ENCODE peak calls at places on chromosomes 11 and 22, in five cellular contexts. R is cardiac muscle cell, E is prostate gland, N is heart right ventricle, C is upper lobe of right lung. X is an unnamed sample.

GRCh38 chr11:71188886-71189767 is 63.2 kb downstream of the SHANK2 start:
- DNase-seq in C (peak; percentile 48), R (no peak), N (no peak), E (no peak), X (no peak)

GRCh38 chr11:134555510-134555909 is 143.5 kb upstream of the B3GAT1 start:
- DNase-seq in E (no peak), N (no peak), R (no peak), C (no peak), X (no peak)

GRCh38 chr22:46852771-46853170 is 90.3 kb downstream of the TBC1D22A start:
- DNase-seq in C (no peak), E (no peak), N (no peak), R (no peak), X (no peak)

GRCh38 chr11:19405966-19406365 is 165.2 kb upstream of the E2F8 start:
- DNase-seq in C (no peak), N (no peak), E (no peak), R (no peak), X (no peak)

GRCh38 chr11:6542727-6543126 is 45.6 kb downstream of the DNHD1 start:
- DNase-seq in E (no peak), R (no peak), N (no peak), C (no peak), X (no peak)

GRCh38 chr11:72759468-72759867 is 7.3 kb upstream of the ARAP1 start:
- DNase-seq in R (no peak), E (no peak), N (no peak), C (no peak), X (no peak)

GRCh38 chr11:27820249-27820648 is 120.0 kb upstream of the BDNF start:
- DNase-seq in R (no peak), N (no peak), C (no peak), E (no peak), X (no peak)

GRCh38 chr11:9617960-9618359 is 44.5 kb downstream of the WEE1 start:
- DNase-seq in C (no peak), N (no peak), R (no peak), E (no peak), X (no peak)

GRCh38 chr11:72864692-72865655 is 50.8 kb downstream of the ATG16L2 start:
- DNase-seq in R (peak; percentile 84), E (no peak), N (no peak), C (no peak), X (no peak)

GRCh38 chr11:45161252-45162063 is 15.0 kb downstream of the PRDM11 start:
- DNase-seq in E (no peak), C (peak; percentile 61), R (no peak), N (peak; percentile 60), X (no peak)

GRCh38 chr11:65553301-65554001 is 4.7 kb downstream of the LTBP3 start:
- DNase-seq in N (no peak), C (no peak), R (no peak), E (no peak), X (peak; percentile 70)

GRCh38 chr11:133810179-133810550 is 35.1 kb downstream of the SPATA19 start:
- DNase-seq in N (no peak), R (no peak), C (no peak), E (no peak), X (no peak)

GRCh38 chr11:67355023-67355793 is 1.9 kb upstream of the POLD4 start:
- DNase-seq in N (no peak), E (no peak), R (no peak), C (no peak), X (no peak)

GRCh38 chr11:40293655-40294342 is 1165.7 kb downstream of the LRRC4C start:
- DNase-seq in R (peak; percentile 90), N (peak; percentile 44), C (peak; percentile 75), E (peak; percentile 9), X (no peak)

GRCh38 chr22:32964411-32965057 is 93.6 kb downstream of the SYN3 start:
- DNase-seq in C (no peak), N (no peak), R (no peak), E (no peak), X (no peak)

GRCh38 chr11:45298718-45299117 is 12.6 kb upstream of the SYT13 start:
- DNase-seq in R (no peak), N (no peak), E (no peak), C (no peak), X (no peak)

GRCh38 chr11:73017024-73017751 is 124.9 kb downstream of the FCHSD2 start:
- DNase-seq in C (no peak), R (no peak), E (no peak), N (no peak), X (no peak)

GRCh38 chr11:12764187-12764914 is 90.1 kb downstream of the TEAD1 start:
- DNase-seq in R (no peak), C (no peak), N (no peak), E (no peak), X (no peak)
- TF ChIP-seq CTCF in R (no peak), C (no peak), N (no peak), E (no peak), X (no peak)

GRCh38 chr11:830295-831131 is 2.2 kb upstream of the CD151 start:
- DNase-seq in C (peak; percentile 92), E (peak; percentile 71), N (peak; percentile 84), R (peak; percentile 67), X (no peak)

GRCh38 chr11:828501-829115 is 889 bp downstream of the CRACR2B start:
- DNase-seq in C (no peak), N (peak; percentile 43), R (no peak), E (no peak), X (no peak)

GRCh38 chr11:829116-829945 is 1.6 kb downstream of the CRACR2B start:
- DNase-seq in R (peak; percentile 47), N (peak; percentile 65), C (no peak), E (no peak), X (no peak)

GRCh38 chr11:831132-831864 is 1.5 kb upstream of the CD151 start:
- DNase-seq in R (no peak), C (no peak), E (no peak), N (no peak), X (no peak)

DNA sequence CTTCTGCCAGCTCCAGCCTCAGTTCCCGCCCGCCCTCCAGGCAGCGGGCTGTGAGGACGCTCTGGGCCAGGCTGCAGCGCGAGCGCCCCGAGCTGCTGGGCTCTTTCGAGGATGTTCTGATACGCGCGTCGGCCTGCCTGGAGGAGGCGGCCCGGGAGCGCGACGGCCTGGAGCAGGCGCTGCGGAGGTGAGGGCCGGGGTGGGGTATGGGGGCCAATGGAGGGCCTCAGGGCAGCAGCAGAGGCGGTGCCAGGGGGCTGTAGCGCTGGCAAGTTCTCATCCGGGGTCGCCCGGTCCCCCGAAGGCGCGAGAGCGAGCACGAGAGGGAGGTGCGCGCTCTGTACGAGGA is 2.2 kb downstream of the CRACR2B start:
- DNase-seq in N (no peak), C (no peak), R (no peak), E (no peak), X (no peak)
- H3K27me3 ChIP-seq in N (peaks cover 7% of the 10 kb centered on the region), C (peaks cover 9% of the 10 kb centered on the region), R (peaks cover 29% of the 10 kb centered on the region), E (no peaks in the 10 kb centered on the region), X (peaks cover 45% of the 10 kb centered on the region)

GRCh38 chr11:63813035-63813562 is at the start of gene SPINDOC:
- DNase-seq in R (peak; percentile 72), E (peak; percentile 74), C (peak; percentile 90), N (peak; percentile 83), X (peak; percentile 64)
- H3K27ac ChIP-seq in R (peak within 1 kb of the TSS; percentile 92), E (peak within 1 kb of the TSS; percentile 79), C (peak within 1 kb of the TSS; percentile 83), N (peak within 1 kb of the TSS; percentile 78), X (no peak within 1 kb of the TSS)

DNA sequence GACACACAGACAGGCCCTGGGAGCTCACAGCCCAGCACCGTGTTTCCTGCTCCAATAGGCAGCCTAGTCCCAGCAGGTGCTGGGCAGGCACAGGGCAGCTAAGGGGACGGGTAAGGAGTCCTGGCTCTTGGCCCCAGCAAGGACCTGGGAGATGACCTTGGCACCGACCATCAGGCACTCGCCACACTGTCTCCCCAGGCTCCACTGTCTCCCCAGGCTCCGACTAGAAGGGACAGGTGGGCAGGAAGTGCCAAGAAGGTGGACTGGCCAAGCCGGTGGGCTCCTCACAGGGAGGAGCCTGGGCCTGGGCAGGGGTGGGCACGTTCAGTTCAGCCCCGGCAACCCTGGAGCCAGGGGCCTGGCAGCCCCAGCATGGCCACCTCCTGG is 193.9 kb downstream of the IGLL1 start:
- DNase-seq in R (no peak), C (no peak), N (no peak), E (no peak), X (no peak)
- TF ChIP-seq CTCF in R (no peak), C (peak; percentile 10), N (peak; percentile 27), E (no peak), X (peak; percentile 35)

DNA sequence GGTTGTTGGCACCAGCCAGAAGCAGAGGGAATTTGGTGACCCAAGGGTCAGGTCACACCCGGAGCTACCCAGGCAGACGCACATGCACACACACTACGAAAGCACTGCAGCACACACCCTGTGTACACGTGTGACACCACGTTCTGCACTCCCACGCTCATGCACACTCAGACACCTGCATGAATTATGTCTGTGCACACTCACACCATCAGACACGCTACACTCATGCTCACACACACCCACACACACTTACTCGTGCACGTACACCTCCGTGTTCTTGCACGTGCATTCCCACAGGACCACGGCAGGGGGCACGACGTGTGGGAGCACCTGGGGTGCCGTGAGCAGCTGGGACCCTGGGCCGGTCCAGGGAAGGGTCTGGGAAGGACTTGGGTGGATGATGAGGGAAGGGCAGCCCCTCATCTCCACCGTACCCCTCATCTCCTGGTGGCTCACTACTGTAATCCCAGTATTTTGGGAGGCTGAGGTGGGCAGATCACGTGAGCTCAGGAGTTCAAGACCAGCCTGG is 20.8 kb upstream of the GAL start:
- DNase-seq in E (no peak), R (no peak), C (peak; percentile 49), N (no peak), X (no peak)
- H3K27me3 ChIP-seq in E (no peaks in the 10 kb centered on the region), R (no peaks in the 10 kb centered on the region), C (no peaks in the 10 kb centered on the region), N (peaks cover 14% of the 10 kb centered on the region), X (no peaks in the 10 kb centered on the region)

GRCh38 chr11:122155765-122156527 is 39.9 kb upstream of the BLID start:
- DNase-seq in C (no peak), N (no peak), R (peak; percentile 36), E (no peak), X (no peak)
- H3K27ac ChIP-seq in C (peak overlapping the region; percentile 64), N (no peak overlapping the region), R (no peak overlapping the region), E (peak overlapping the region; percentile 78), X (no peak overlapping the region)

GRCh38 chr11:118632577-118633318 is 25.3 kb downstream of the PHLDB1 start:
- DNase-seq in R (no peak), C (no peak), E (no peak), N (no peak), X (no peak)

GRCh38 chr11:118634435-118635236 is 27.2 kb downstream of the PHLDB1 start:
- DNase-seq in E (peak; percentile 86), N (peak; percentile 83), R (peak; percentile 85), C (peak; percentile 92), X (no peak)

GRCh38 chr11:118635237-118635591 is 27.8 kb downstream of the PHLDB1 start:
- DNase-seq in C (no peak), R (no peak), E (peak; percentile 41), N (no peak), X (no peak)

GRCh38 chr11:118633319-118633690 is 25.9 kb downstream of the PHLDB1 start:
- DNase-seq in C (no peak), N (no peak), E (no peak), R (no peak), X (no peak)

GRCh38 chr11:118633979-118634378 is 26.6 kb downstream of the PHLDB1 start:
- DNase-seq in R (no peak), E (no peak), C (no peak), N (no peak), X (no peak)
- TF ChIP-seq CTCF in R (no peak), E (no peak), C (no peak), N (no peak), X (no peak)

DNA sequence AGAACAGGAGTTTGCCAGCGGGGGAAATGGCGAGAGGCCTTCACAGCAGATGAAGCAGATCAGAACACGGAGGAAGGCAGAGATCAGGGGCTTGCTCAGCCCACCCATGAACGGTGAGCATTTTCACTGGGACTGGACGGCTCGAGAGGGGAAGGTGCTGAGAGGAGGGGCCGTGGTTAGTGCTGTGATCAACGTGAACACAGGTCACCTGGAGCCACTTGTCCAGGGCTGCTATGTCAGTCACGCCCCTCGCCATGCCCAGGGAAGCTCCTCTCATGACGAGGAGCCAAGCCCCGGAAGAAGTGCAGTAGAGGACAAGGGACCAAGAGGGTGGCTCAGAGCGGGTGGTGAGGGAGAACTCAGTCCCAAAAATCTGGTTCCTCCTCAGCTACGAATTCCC is 7.0 kb downstream of the PLA2G6 start:
- DNase-seq in C (no peak), R (no peak), E (no peak), N (no peak), X (no peak)
- H3K27me3 ChIP-seq in C (no peaks in the 10 kb centered on the region), R (no peaks in the 10 kb centered on the region), E (no peaks in the 10 kb centered on the region), N (no peaks in the 10 kb centered on the region), X (no peaks in the 10 kb centered on the region)